ENCODE peak calls at places on chromosomes 3 and 15, in four cellular contexts. B is bronchial epithelial cell, A is body of pancreas, G is dorsolateral prefrontal cortex. F is an unnamed sample.

GRCh38 chr3:99696497-99696896 is 58.1 kb downstream of the COL8A1 start:
- DNase-seq in B (no peak), A (no peak), G (no peak), F (no peak)

GRCh38 chr3:158718490-158719170 is 13.6 kb downstream of the RARRES1 start:
- DNase-seq in B (peak), A (no peak), G (no peak), F (no peak)

GRCh38 chr15:92143765-92144164 is 249.9 kb upstream of the ST8SIA2 start:
- DNase-seq in B (no peak), A (no peak), G (no peak), F (no peak)

GRCh38 chr3:16301490-16301889 is 36.5 kb downstream of the OXNAD1 start:
- DNase-seq in B (no peak), A (no peak), G (no peak), F (no peak)

GRCh38 chr3:143000525-143000924 is 845 bp upstream of the U2SURP start:
- DNase-seq in B (peak), A (no peak), G (no peak), F (no peak)

GRCh38 chr3:73623316-73623715 is 1.4 kb downstream of the PDZRN3 start:
- DNase-seq in B (no peak), A (peak), G (no peak), F (no peak)

GRCh38 chr3:149009732-149010131 is 18.4 kb downstream of the GYG1 start:
- DNase-seq in B (no peak), A (no peak), G (no peak), F (no peak)

GRCh38 chr3:27719306-27720003 is 2.7 kb downstream of the EOMES start:
- DNase-seq in B (no peak), A (no peak), G (no peak), F (no peak)

GRCh38 chr15:83284563-83285283 is at the start of gene BNC1:
- DNase-seq in B (peak), A (no peak), G (no peak), F (peak)

GRCh38 chr3:111712294-111713180 is 117.4 kb upstream of the ZBED2 start:
- DNase-seq in B (peak), A (no peak), G (no peak), F (no peak)

GRCh38 chr15:73717206-73717605 is 33.0 kb downstream of the CD276 start:
- DNase-seq in B (no peak), A (no peak), G (no peak), F (no peak)

GRCh38 chr3:146250449-146251382 is at the start of gene PLSCR4:
- DNase-seq in B (peak), A (peak), G (peak), F (peak)

GRCh38 chr15:25763206-25763880 is 99.8 kb downstream of the ATP10A start:
- DNase-seq in B (no peak), A (no peak), G (no peak), F (no peak)

GRCh38 chr15:41993447-41994170 is 21.3 kb upstream of the EHD4 start:
- DNase-seq in B (peak), A (no peak), G (no peak), F (no peak)

GRCh38 chr3:117754058-117754457 is 1044.5 kb downstream of the TUSC7 start:
- DNase-seq in B (no peak), A (no peak), G (no peak), F (no peak)

GRCh38 chr3:184629555-184630160 is 68.1 kb downstream of the EPHB3 start:
- DNase-seq in B (no peak), A (no peak), G (no peak), F (no peak)

GRCh38 chr3:19392146-19392545 is 243.8 kb downstream of the KCNH8 start:
- DNase-seq in B (no peak), A (no peak), G (no peak), F (no peak)

GRCh38 chr3:73480187-73480672 is 144.5 kb downstream of the PDZRN3 start:
- DNase-seq in B (no peak), A (peak), G (no peak), F (no peak)

GRCh38 chr3:177852001-177852400 is 654.7 kb upstream of the TBL1XR1 start:
- DNase-seq in B (no peak), A (no peak), G (no peak), F (no peak)

GRCh38 chr3:124157748-124158147 is 165.8 kb upstream of the ROPN1 start:
- DNase-seq in B (no peak), A (no peak), G (no peak), F (no peak)

GRCh38 chr15:68431792-68432401 is at the start of gene ITGA11:
- DNase-seq in B (peak), A (peak), G (no peak), F (peak)

GRCh38 chr3:32626650-32627049 is 56.0 kb upstream of the DYNC1LI1 start:
- DNase-seq in B (no peak), A (no peak), G (no peak), F (no peak)

GRCh38 chr3:132652640-132653270 is 6.9 kb downstream of the ACAD11 start:
- DNase-seq in B (no peak), A (no peak), G (no peak), F (no peak)

GRCh38 chr15:60074181-60074885 is 70.2 kb downstream of the FOXB1 start:
- DNase-seq in B (peak), A (no peak), G (no peak), F (no peak)

GRCh38 chr3:98657429-98657828 is 64.0 kb upstream of the CPOX start:
- DNase-seq in B (peak), A (peak), G (no peak), F (peak)

GRCh38 chr15:99981839-99982658 is 248.8 kb upstream of the LYSMD4 start:
- DNase-seq in B (no peak), A (no peak), G (no peak), F (peak)

GRCh38 chr3:182739619-182740018 is 53.7 kb upstream of the ATP11B start:
- DNase-seq in B (no peak), A (no peak), G (no peak), F (no peak)

GRCh38 chr3:126378341-126378751 is 16.4 kb upstream of the CFAP100 start:
- DNase-seq in B (no peak), A (no peak), G (peak), F (no peak)

GRCh38 chr3:134312072-134312872 is 61.6 kb upstream of the RYK start:
- DNase-seq in B (peak), A (peak), G (no peak), F (peak)

GRCh38 chr15:39130556-39131379 is 450.1 kb upstream of the THBS1 start:
- DNase-seq in B (no peak), A (no peak), G (no peak), F (no peak)

GRCh38 chr15:86691091-86691490 is 611.4 kb downstream of the AGBL1 start:
- DNase-seq in B (no peak), A (no peak), G (no peak), F (no peak)

GRCh38 chr3:62070891-62071290 is 302.5 kb downstream of the FEZF2 start:
- DNase-seq in B (no peak), A (no peak), G (no peak), F (no peak)

GRCh38 chr3:150253622-150254021 is 154.5 kb upstream of the TSC22D2 start:
- DNase-seq in B (peak), A (no peak), G (no peak), F (no peak)

GRCh38 chr15:84669726-84670125 is 11.7 kb upstream of the NMB start:
- DNase-seq in B (no peak), A (no peak), G (no peak), F (no peak)

GRCh38 chr3:9340450-9341009 is 22.3 kb upstream of the THUMPD3 start:
- DNase-seq in B (peak), A (no peak), G (no peak), F (no peak)

GRCh38 chr15:34364041-34364440 is 3.0 kb downstream of the LPCAT4 start:
- DNase-seq in B (no peak), A (no peak), G (no peak), F (no peak)

DNA sequence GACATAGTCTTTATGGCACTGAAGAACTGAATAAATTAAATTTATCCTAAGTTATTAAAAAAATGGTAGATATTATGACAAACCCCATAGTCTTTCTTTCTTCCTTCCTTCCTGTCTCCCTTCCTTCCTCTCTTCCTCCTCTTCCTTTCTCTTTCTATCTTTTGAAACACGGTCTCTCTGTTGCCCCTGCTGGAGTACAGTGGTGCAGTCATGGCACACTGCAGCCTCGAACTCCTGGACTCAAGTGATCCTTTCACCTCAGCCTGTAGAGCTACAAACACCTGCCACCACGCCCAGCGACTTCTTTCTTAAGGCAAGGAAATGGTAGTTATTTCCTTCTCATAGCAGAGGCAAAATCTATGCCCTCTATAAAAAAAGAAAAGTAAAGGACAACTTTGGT is 354.6 kb downstream of the GAP43 start:
- DNase-seq in B (no peak), A (no peak), G (no peak), F (no peak)
- TF ChIP-seq CTCF in B (no peak), A (no peak), G (no peak), F (no peak)

DNA sequence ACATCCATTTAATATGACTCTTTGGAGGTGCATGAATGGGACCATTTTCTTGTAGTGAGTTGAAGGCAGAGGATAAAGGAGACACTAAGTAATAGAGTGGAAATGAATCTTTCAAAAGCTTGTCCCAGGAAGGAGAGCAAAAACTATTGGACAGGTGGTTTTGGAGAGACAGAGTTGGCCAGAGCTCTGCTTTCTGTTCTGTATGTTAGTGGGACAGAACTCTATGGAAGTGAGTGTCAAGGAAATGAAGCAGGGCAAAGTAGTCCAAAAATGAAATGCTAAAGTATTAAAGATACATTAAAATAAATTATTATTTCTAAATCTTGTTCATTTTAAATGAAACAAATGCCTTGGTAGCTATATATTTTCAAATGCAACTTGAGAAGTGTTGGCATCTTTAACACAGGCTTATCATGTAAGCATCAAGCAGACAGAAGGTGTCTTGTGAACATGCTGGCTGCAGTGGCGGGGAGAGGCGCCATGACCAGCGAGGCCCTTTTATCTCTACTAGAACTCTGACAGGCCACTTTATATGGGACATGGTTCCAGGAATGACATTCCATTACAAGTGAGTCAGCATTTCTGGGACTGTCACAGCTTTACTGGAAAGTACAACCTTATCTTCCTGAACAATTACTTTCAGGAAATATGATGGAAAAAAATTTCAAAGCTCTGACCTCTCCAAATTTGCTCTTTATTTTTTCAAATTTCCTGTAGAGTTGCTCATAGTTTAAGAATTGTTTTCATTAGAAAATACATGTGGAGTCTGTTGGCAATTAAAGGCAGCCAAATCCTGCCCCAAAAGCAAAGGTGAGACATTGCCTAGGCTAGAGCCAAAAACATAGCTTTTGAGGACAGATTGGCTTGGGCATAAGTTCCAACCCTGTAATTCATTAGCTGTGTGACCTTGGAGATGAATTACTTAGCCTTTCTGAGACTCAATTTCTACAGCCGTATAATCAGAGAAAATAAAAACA is 106.5 kb downstream of the ECT2 start:
- DNase-seq in B (no peak), A (peak), G (no peak), F (no peak)
- TF ChIP-seq CTCF in B (no peak), A (no peak), G (no peak), F (no peak)

GRCh38 chr3:49352286-49352685 is 5.9 kb downstream of the GPX1 start:
- DNase-seq in B (no peak), A (no peak), G (no peak), F (no peak)
- TF ChIP-seq CTCF in B (no peak), A (no peak), G (no peak), F (no peak)

DNA sequence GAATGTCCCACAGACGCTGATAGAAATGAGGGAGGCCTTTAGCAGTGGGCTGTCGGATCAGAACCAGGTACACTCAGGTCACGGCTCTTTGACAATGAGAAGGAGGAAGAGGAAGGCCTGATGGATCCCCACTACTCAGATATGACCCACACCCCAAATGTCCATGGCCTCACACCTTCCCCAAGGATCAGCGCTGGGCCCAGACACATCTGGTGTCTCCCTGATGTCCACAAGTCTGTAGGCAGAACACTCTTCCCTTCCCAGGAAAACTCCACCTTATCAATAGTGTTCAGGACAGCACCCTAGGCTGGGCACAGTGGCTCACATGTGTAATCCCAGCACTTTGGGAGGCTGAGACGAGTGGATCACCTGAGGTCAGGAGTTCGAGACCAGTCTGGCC is 33.3 kb upstream of the SFMBT1 start:
- DNase-seq in B (no peak), A (no peak), G (peak), F (no peak)
- TF ChIP-seq CTCF in B (no peak), A (no peak), G (no peak), F (no peak)

DNA sequence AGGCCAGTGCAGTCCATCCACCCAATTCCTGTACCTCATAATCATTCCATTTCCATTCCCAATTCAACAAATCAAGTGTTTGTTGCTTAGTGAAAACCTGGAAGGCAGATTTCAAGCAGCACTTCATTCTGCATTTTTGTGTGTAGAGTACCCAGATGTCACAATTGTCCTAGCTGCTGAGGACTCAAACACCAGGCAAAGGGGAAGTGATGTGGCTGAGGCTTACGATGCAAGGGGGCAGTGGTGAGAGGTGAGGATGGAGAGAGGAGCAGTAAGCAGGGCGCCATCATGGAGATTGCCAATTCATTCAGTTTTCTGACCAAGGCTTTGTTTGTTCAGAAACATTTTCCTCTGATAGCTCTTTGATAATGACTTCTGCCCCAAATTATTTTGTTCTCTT is 83.7 kb upstream of the GSK3B start:
- DNase-seq in B (no peak), A (no peak), G (no peak), F (no peak)
- TF ChIP-seq CTCF in B (no peak), A (no peak), G (no peak), F (no peak)

GRCh38 chr3:22893001-22893400 is 310.1 kb upstream of the UBE2E2 start:
- DNase-seq in B (no peak), A (no peak), G (no peak), F (no peak)

GRCh38 chr3:22886394-22886793 is 316.7 kb upstream of the UBE2E2 start:
- DNase-seq in B (no peak), A (no peak), G (peak), F (no peak)

GRCh38 chr3:22885039-22885438 is 318.1 kb upstream of the UBE2E2 start:
- DNase-seq in B (peak), A (no peak), G (no peak), F (no peak)

GRCh38 chr3:22885574-22886348 is 317.4 kb upstream of the UBE2E2 start:
- DNase-seq in B (no peak), A (no peak), G (no peak), F (no peak)

DNA sequence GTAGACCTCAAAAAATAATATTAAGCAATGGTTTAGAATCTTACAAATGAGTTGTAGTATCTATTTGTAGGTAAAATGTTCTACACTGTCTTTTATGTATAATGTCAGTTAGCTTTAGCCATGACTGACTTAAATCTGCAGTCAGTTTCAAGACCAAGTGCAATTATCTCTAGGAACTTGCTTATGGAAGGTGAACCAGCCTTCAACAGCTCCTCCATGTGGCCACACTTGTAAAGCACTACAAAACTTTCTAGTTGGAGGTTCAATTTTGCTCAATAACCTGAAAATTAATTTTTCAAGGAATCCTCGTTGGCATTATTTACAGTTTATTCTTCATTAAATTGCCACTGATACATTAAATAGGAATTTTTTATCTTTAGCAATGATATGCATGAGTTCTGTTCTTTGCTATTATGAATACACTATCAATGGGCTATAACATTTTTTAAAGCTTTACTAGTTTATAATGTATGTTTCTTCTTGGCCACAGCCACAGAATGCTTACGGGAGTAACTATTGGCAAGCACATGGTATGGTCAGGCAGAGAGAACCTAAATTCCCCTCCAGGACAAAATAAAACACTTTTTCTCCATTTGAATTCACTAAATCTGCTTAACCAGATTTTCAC is 315.3 kb upstream of the UBE2E2 start:
- DNase-seq in B (peak), A (no peak), G (no peak), F (peak)
- TF ChIP-seq CTCF in B (peak), A (no peak), G (peak), F (peak)

GRCh38 chr15:81175496-81175895 is 21.2 kb upstream of the IL16 start:
- DNase-seq in B (no peak), A (no peak), G (no peak), F (no peak)

GRCh38 chr15:81178365-81178764 is 18.3 kb upstream of the IL16 start:
- DNase-seq in B (no peak), A (no peak), G (no peak), F (no peak)

GRCh38 chr15:81176291-81176893 is 20.3 kb upstream of the IL16 start:
- DNase-seq in B (no peak), A (no peak), G (no peak), F (no peak)

GRCh38 chr15:81174125-81174524 is 22.6 kb upstream of the IL16 start:
- DNase-seq in B (no peak), A (no peak), G (no peak), F (no peak)

GRCh38 chr15:81174759-81175327 is 21.8 kb upstream of the IL16 start:
- DNase-seq in B (no peak), A (no peak), G (no peak), F (no peak)
- TF ChIP-seq CTCF in B (no peak), A (no peak), G (no peak), F (no peak)

GRCh38 chr15:52137432-52138357 is 25.1 kb upstream of the BCL2L10 start:
- DNase-seq in B (no peak), A (peak), G (no peak), F (no peak)
- TF ChIP-seq CTCF in B (no peak), A (no peak), G (no peak), F (no peak)